ENCODE peak calls at places on chromosomes 3 and 15, in four cellular contexts. S is K562, H is HepG2, G is GM12878. J is an unnamed sample.

GRCh38 chr3:169348981-169349942 is 314.2 kb downstream of the MECOM start:
- DNase-seq in G (no peak), S (no peak), H (no peak), J (no peak)

GRCh38 chr3:24510030-24510648 is 15.5 kb upstream of the THRB start:
- DNase-seq in S (no peak), G (no peak), H (no peak), J (no peak)

GRCh38 chr15:45549831-45550230 is 27.3 kb upstream of the SLC30A4 start:
- DNase-seq in H (no peak), S (no peak), G (no peak), J (no peak)

GRCh38 chr3:107969994-107970896 is 120.6 kb downstream of the CD47 start:
- DNase-seq in S (no peak), H (peak), G (no peak), J (no peak)

GRCh38 chr15:80211976-80212375 is 40.0 kb downstream of the CTXND1 start:
- DNase-seq in G (no peak), S (no peak), H (no peak), J (no peak)

GRCh38 chr3:112531358-112531781 is 30.4 kb downstream of the ATG3 start:
- DNase-seq in S (peak), G (no peak), H (peak), J (no peak)

GRCh38 chr3:13500133-13500885 is 20.2 kb downstream of the HDAC11 start:
- DNase-seq in G (no peak), H (no peak), S (peak), J (peak)

GRCh38 chr15:47477253-47477652 is 240.1 kb upstream of the SEMA6D start:
- DNase-seq in G (no peak), H (no peak), S (no peak), J (no peak)

GRCh38 chr3:14741510-14741909 is 66.6 kb downstream of the C3orf20 start:
- DNase-seq in H (no peak), G (no peak), S (no peak), J (no peak)

GRCh38 chr15:69825941-69826817 is 271.5 kb downstream of the TLE3 start:
- DNase-seq in H (no peak), S (no peak), G (no peak), J (peak)

GRCh38 chr15:74845208-74845568 is 2.2 kb upstream of the ULK3 start:
- DNase-seq in G (no peak), H (no peak), S (no peak), J (no peak)

GRCh38 chr3:143139786-143140185 is 20.2 kb downstream of the CHST2 start:
- DNase-seq in H (no peak), S (no peak), G (no peak), J (no peak)

GRCh38 chr15:77402740-77403379 is 17.0 kb downstream of the PEAK1 start:
- DNase-seq in S (no peak), H (no peak), G (no peak), J (no peak)

GRCh38 chr15:40743921-40744809 is 10.9 kb downstream of the RMDN3 start:
- DNase-seq in G (no peak), H (no peak), S (peak), J (no peak)

GRCh38 chr3:46022909-46023785 is 4.1 kb downstream of the XCR1 start:
- DNase-seq in H (no peak), S (peak), G (no peak), J (no peak)

GRCh38 chr3:38348903-38349302 is 2.3 kb downstream of the XYLB start:
- DNase-seq in G (no peak), H (no peak), S (no peak), J (no peak)

GRCh38 chr3:63968612-63969350 is 54.5 kb downstream of the PSMD6 start:
- DNase-seq in G (no peak), H (no peak), S (no peak), J (no peak)

GRCh38 chr15:39267685-39268084 is 313.2 kb upstream of the THBS1 start:
- DNase-seq in G (no peak), H (no peak), S (no peak), J (no peak)

GRCh38 chr3:102162251-102162650 is 272.6 kb upstream of the ZPLD1 start:
- DNase-seq in H (no peak), G (no peak), S (no peak), J (no peak)

GRCh38 chr3:181752202-181752671 is 40.5 kb downstream of the SOX2 start:
- DNase-seq in H (no peak), G (no peak), S (no peak), J (no peak)

GRCh38 chr3:20853890-20854289 is 667.9 kb upstream of the SGO1 start:
- DNase-seq in G (no peak), H (peak), S (no peak), J (no peak)

DNA sequence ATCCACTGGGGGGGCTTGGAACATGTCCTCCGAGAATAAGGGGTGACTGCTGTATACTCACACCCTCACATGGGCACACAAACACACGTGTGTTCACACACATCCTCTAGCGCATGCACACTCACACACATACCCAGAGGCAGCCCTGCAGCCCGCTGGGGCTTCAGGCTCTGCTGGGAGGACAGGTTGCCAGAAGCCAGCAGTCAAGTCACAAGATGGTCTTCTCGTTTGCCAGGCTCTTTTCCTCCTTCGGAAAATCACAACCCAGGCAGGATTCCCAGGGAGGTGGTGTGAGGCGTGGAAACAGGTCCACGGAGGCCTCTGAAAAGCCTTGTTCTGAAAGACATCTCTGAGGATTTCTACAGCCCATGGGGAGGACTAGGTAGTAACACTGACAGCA is 26.8 kb downstream of the MEGF11 start:
- DNase-seq in G (no peak), S (no peak), H (no peak), J (no peak)
- TF ChIP-seq FOXM1 in G (no peak), S (no peak), H (no peak), J (no peak)

DNA sequence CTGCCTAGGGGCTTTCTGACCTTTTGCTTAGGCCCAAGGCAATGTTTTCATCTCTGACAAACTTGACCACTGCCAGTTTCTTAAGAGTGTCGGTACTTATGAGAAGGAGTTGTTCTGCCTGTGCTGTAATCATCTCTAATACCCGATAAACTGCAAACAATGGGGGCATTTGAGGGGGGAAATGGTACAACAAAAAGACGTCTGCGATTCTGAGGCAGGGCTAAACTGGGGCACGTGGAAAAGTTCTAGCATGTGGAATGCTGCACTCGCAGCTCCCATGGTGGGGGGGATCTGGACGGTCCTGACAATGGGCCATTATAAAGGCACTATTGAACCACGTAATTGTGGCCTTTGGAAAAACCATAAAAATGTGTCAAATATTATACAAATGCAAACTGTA is 73.1 kb upstream of the SAMMSON start:
- DNase-seq in G (no peak), S (no peak), H (no peak), J (no peak)
- TF ChIP-seq FOXK2 in G (no peak), S (no peak), H (no peak), J (no peak)

GRCh38 chr3:41200669-41201021 is 1.3 kb downstream of the CTNNB1 start:
- DNase-seq in S (no peak), H (peak), G (no peak), J (no peak)
- TF ChIP-seq FOXM1 in S (no peak), H (no peak), G (no peak), J (no peak)

DNA sequence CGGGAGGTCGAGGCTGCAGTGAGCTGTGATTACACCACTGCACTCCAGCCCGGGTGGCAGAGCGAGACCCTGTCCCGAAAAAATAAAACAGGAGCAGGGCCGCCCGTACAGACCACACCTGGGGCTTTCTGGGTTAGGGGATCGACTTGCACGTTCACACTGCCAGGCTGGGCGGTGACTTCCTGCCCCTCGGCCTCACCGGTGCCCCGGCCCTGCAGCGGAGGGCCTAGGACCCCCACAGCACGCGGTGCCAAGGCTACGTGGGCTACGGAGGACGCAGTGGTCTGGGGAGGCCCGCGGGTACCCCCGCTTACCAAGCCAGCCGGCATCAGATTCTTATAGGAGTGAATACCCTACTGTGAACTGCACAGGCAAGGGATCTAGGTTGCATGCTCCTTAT is 11.6 kb upstream of the TTC14 start:
- DNase-seq in S (no peak), G (no peak), H (no peak), J (no peak)
- TF ChIP-seq FOXK2 in S (no peak), G (no peak), H (no peak), J (no peak)

DNA sequence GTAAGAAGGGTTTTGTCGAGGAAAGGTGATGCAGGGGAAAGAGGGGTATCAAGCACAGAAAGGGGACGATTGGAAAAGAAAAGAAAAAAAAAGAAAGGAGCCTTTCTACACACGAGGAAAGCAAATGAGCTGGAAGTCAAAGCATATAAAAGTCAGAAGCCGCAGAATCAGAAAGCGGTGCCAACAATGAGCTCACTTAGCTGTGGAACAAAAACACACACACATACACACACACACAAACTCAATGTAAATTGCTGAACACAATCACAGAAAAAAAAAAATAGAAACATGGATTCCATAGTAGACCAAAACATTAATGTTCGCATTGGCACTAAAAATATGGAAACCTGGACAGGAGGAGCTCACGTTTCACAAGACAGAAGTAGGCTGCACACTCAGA is 63.4 kb upstream of the FEZF2 start:
- DNase-seq in G (no peak), S (no peak), H (no peak), J (no peak)
- TF ChIP-seq FOXM1 in G (no peak), S (no peak), H (no peak), J (no peak)

GRCh38 chr3:119652306-119653033 is 7.9 kb downstream of the POPDC2 start:
- DNase-seq in S (no peak), G (no peak), H (no peak), J (no peak)
- TF ChIP-seq FOXK2 in S (no peak), G (no peak), H (no peak), J (no peak)

DNA sequence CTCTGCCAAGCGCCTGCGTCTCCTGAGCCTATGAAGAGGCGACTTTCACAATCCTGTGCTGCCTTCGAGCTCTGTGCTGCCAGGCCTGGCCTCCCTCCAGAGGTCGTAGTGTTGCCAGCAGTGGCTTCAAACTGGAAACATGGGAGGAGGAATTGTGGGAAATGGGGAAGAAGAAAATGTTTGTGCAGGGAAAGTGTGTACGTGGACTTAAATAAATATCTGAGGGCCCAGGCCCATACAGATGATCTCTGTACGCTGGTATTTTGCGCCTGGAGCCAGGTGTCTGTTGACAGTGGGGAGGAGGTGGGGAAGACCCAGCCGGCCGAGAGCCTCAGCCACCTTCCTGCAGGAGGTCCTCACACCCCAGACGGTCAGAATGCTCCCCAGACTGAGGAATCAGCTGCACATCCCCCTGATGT is 44.6 kb downstream of the ZBTB38 start:
- DNase-seq in H (peak), S (no peak), G (no peak), J (no peak)
- TF ChIP-seq FOXM1 in H (no peak), S (no peak), G (no peak), J (no peak)

GRCh38 chr15:100039994-100040393 is 301.8 kb downstream of the ADAMTS17 start:
- DNase-seq in G (no peak), H (no peak), S (no peak), J (no peak)
- TF ChIP-seq FOXK2 in G (no peak), H (no peak), S (no peak), J (no peak)

GRCh38 chr15:64093627-64094417 is at the start of gene CIAO2A:
- DNase-seq in G (peak), H (peak), S (peak), J (peak)

GRCh38 chr15:64090527-64090926 is 3.1 kb downstream of the CIAO2A start:
- DNase-seq in H (no peak), G (no peak), S (no peak), J (no peak)

GRCh38 chr15:64092075-64092820 is 1.4 kb downstream of the CIAO2A start:
- DNase-seq in S (peak), G (no peak), H (peak), J (no peak)

GRCh38 chr15:64092864-64093626 is 593 bp downstream of the CIAO2A start:
- DNase-seq in S (peak), G (no peak), H (peak), J (peak)

DNA sequence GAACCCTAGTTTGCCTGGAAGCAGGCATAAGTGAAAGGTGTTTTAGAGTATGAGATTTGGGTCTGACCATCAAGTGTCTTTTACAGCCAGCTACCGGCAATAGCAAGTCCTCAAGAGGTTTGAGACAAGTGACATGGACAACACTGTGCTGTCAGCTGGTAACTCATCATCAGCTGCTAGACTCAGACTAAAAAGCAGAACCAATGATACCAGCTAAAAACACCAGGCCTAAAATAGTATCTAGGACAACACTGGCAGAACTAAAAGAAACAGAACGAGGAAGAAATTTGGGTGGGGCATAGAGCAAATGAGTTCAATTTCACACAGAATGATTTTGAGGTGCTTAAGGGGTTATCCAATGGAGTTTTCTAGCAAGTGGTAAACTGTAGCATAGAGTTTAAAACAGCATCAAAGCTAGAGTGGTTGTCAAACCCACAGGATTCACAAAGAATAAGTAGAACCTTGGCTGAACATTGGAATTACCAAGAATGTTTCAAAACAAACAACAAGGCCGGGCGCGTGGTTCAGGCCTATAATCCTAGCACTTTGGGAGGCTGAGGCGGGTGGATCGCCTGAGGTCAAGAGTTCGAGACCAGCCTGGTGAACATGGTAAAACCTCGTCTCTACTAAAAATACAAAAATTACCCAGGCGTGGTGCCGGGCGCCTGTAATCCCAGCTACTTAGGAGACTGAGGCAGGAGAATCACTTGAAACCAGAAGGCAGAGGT is 3.9 kb downstream of the CIAO2A start:
- DNase-seq in S (no peak), G (peak), H (no peak), J (no peak)
- TF ChIP-seq FOXM1 in S (no peak), G (no peak), H (no peak), J (no peak)

J was measured in HEK293T.